ENCODE peak calls at places on chromosome 2, in four cellular contexts. A, E, Y and R are unnamed samples.

GRCh38 chr2:24819442-24820174 is 26.4 kb downstream of the CENPO start:
- DNase-seq in A (no peak), E (no peak), Y (no peak), R (no peak)

GRCh38 chr2:110816404-110817365 is 84.3 kb downstream of the ACOXL start:
- DNase-seq in A (no peak), E (no peak), Y (no peak), R (no peak)

GRCh38 chr2:67561411-67561965 is 164.4 kb downstream of the ETAA1 start:
- DNase-seq in A (no peak), E (peak; percentile 9), Y (no peak), R (no peak)

GRCh38 chr2:46601328-46601963 is 122.1 kb downstream of the TMEM247 start:
- DNase-seq in A (no peak), E (no peak), Y (no peak), R (no peak)

GRCh38 chr2:36878429-36878828 is 87.9 kb downstream of the STRN start:
- DNase-seq in A (no peak), E (no peak), Y (no peak), R (no peak)

GRCh38 chr2:147025611-147026010 is 819.2 kb upstream of the ACVR2A start:
- DNase-seq in A (no peak), E (no peak), Y (no peak), R (no peak)

GRCh38 chr2:102114290-102114721 is 28.2 kb upstream of the IL1R1 start:
- DNase-seq in A (peak; percentile 33), E (no peak), Y (peak; percentile 64), R (no peak)

GRCh38 chr2:18742382-18742781 is 153.0 kb upstream of the NT5C1B start:
- DNase-seq in A (no peak), E (no peak), Y (no peak), R (no peak)

GRCh38 chr2:132038179-132038882 is 123.4 kb downstream of the ANKRD30BL start:
- DNase-seq in A (no peak), E (peak; percentile 12), Y (no peak), R (peak; percentile 26)

GRCh38 chr2:127153691-127154158 is 46.8 kb upstream of the BIN1 start:
- DNase-seq in A (no peak), E (no peak), Y (no peak), R (no peak)

GRCh38 chr2:109382236-109382930 is 231.4 kb downstream of the SEPTIN10 start:
- DNase-seq in A (no peak), E (no peak), Y (no peak), R (peak; percentile 7)

GRCh38 chr2:31241625-31242270 is 7.8 kb downstream of the EHD3 start:
- DNase-seq in A (no peak), E (no peak), Y (no peak), R (no peak)

GRCh38 chr2:141554810-141555209 is 576.0 kb downstream of the LRP1B start:
- DNase-seq in A (no peak), E (no peak), Y (peak; percentile 18), R (no peak)

GRCh38 chr2:58540680-58541079 is 299.6 kb upstream of the FANCL start:
- DNase-seq in A (no peak), E (no peak), Y (no peak), R (peak; percentile 32)

GRCh38 chr2:36507408-36507812 is 90.6 kb downstream of the FEZ2 start:
- DNase-seq in A (no peak), E (peak; percentile 49), Y (peak; percentile 79), R (peak; percentile 66)

GRCh38 chr2:127415593-127416485 is 2.4 kb upstream of the PROC start:
- DNase-seq in A (no peak), E (peak; percentile 84), Y (no peak), R (peak; percentile 90)

GRCh38 chr2:200944467-200945394 is 18.7 kb downstream of the ORC2 start:
- DNase-seq in A (no peak), E (no peak), Y (peak; percentile 82), R (no peak)

GRCh38 chr2:85594715-85595377 is 699 bp upstream of the RNF181 start:
- DNase-seq in A (no peak), E (no peak), Y (no peak), R (no peak)

GRCh38 chr2:228247335-228247734 is 65.8 kb upstream of the SPHKAP start:
- DNase-seq in A (no peak), E (no peak), Y (no peak), R (no peak)

GRCh38 chr2:17788773-17789172 is 27.5 kb upstream of the MSGN1 start:
- DNase-seq in A (no peak), E (no peak), Y (no peak), R (no peak)

GRCh38 chr2:113136828-113137775 is 9.7 kb downstream of the IL1RN start:
- DNase-seq in A (no peak), E (peak; percentile 56), Y (peak; percentile 59), R (peak; percentile 17)

GRCh38 chr2:231854616-231855125 is 68.4 kb downstream of the COPS7B start:
- DNase-seq in A (no peak), E (no peak), Y (no peak), R (no peak)

GRCh38 chr2:40395169-40396023 is 56.5 kb downstream of the SLC8A1 start:
- DNase-seq in A (no peak), E (no peak), Y (no peak), R (no peak)

GRCh38 chr2:230472619-230473018 is 56.6 kb downstream of the SP100 start:
- DNase-seq in A (peak; percentile 34), E (no peak), Y (no peak), R (no peak)

GRCh38 chr2:19708776-19709175 is 193.0 kb downstream of the TTC32 start:
- DNase-seq in A (no peak), E (no peak), Y (no peak), R (no peak)

GRCh38 chr2:217851191-217852020 is 151.4 kb downstream of the TNS1 start:
- DNase-seq in A (no peak), E (no peak), Y (no peak), R (no peak)

GRCh38 chr2:187590175-187590574 is 35.9 kb upstream of the TFPI start:
- DNase-seq in A (no peak), E (no peak), Y (no peak), R (no peak)

GRCh38 chr2:179711375-179711774 is 150.0 kb downstream of the ZNF385B start:
- DNase-seq in A (no peak), E (no peak), Y (peak; percentile 6), R (no peak)

GRCh38 chr2:222318712-222319575 is 20.1 kb upstream of the PAX3 start:
- DNase-seq in A (no peak), E (no peak), Y (no peak), R (peak; percentile 32)

GRCh38 chr2:128808462-128809255 is 490.0 kb upstream of the HS6ST1 start:
- DNase-seq in A (no peak), E (no peak), Y (no peak), R (no peak)

GRCh38 chr2:219125225-219125885 is 35.3 kb downstream of the NHEJ1 start:
- DNase-seq in A (no peak), E (peak; percentile 73), Y (peak; percentile 77), R (no peak)
- TF ChIP-seq CREM in A (no peak), E (peak; percentile 79), Y (no peak), R (no peak)

DNA sequence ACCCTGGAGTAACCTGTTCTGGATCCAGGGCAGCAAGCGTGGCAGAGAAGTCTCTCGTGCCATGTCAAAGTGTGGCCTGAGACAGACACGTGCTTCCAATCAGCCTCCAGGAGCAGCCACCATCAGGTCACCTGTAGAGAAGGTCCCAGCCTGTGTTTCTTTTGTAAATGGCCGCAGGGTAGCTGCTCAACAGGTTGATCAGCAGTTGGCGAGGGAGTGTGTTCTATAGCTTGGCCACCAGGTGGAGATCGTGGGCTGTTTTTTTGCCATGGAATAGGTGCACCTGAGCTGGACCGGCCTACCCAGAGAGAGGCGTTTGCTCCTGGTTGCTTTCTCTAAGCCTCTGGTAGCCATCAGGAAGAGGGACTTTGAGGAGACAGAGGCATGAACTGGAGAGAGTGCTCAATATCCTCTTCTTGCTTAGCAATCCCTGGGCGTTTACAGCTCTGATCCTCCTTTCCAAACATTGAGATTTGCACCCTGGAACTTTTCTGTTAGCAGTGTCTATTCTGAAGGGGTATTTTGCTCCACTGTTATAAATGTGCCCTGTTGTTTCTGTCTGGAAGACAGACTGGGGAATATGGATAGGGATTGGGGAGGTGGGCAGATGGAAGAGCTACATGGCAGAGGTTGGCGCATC is 34.2 kb upstream of the EN1 start:
- DNase-seq in A (no peak), E (peak; percentile 61), Y (peak; percentile 62), R (peak; percentile 84)
- TF ChIP-seq CREM in A (no peak), E (no peak), Y (no peak), R (no peak)

GRCh38 chr2:38128653-38129052 is 52.7 kb upstream of the CYP1B1 start:
- DNase-seq in A (peak; percentile 48), E (no peak), Y (no peak), R (no peak)
- TF ChIP-seq CREM in A (peak; percentile 56), E (no peak), Y (no peak), R (no peak)

DNA sequence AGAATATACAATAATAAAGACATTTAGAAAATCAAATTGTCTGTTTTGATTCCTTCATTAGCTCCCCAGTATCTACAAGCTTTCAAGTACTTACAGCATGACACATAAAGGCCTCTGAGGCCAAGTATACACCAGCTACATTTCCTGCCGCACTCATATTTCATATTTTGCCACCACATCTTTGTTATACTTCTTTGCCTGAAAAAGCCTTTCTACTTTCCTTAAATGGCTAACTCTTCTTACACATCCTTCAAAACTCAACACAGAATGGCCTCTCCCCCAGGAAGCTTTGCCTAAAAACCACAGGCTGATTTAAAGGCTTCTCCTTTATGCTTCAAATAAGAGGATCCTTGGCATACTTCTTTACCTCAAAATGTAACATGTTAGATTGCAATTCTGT is 4.5 kb downstream of the STK17B start:
- DNase-seq in A (no peak), E (no peak), Y (no peak), R (no peak)
- TF ChIP-seq CREM in A (no peak), E (no peak), Y (no peak), R (no peak)

GRCh38 chr2:239289545-239289944 is 111.3 kb downstream of the HDAC4 start:
- DNase-seq in A (no peak), E (no peak), Y (no peak), R (no peak)
- TF ChIP-seq CREM in A (no peak), E (no peak), Y (no peak), R (no peak)

DNA sequence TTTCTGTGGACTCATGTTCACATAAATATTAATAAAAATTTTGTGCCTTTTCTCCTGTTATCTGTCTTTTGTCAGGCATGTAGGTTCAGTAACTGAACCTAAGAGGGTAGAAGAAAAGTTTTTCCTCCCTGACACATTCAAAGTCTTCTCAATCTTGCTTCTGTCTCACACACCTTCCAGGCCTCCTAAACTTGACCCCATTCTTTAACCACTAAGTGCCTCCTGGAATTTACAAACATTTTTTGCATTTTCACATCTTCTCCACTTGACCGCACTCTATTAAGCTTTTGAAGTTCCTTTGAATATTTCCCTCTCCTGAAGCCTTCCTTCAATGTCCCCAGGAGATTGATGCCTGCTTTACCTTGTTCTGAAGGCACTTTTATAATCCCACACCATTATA is 184.9 kb upstream of the KLHL29 start:
- DNase-seq in A (no peak), E (no peak), Y (no peak), R (no peak)
- TF ChIP-seq CREM in A (no peak), E (no peak), Y (no peak), R (no peak)

GRCh38 chr2:175203621-175204496 is 22.3 kb upstream of the ATP5MC3 start:
- DNase-seq in A (no peak), E (peak; percentile 36), Y (peak; percentile 50), R (peak; percentile 76)
- TF ChIP-seq CREM in A (no peak), E (no peak), Y (no peak), R (no peak)